ENCODE peak calls at places on chromosome 13, in six cellular contexts. B is HL-60, N is GM12878, T is sigmoid colon, Q is K562, M is endothelial cell of umbilical vein. S is an unnamed sample.
A peak's percentile ranks its signal among the peaks of the same experiment; 100 is the strongest.

GRCh38 chr13:39765801-39766463 is 110.5 kb downstream of the COG6 start:
- DNase-seq in B (no peak), N (no peak), T (peak; percentile 75), Q (no peak), M (peak; percentile 61), S (no peak)

GRCh38 chr13:60398949-60399589 is 2.0 kb downstream of the TDRD3 start:
- DNase-seq in B (no peak), N (no peak), T (no peak), Q (peak; percentile 6), M (peak; percentile 71), S (no peak)

GRCh38 chr13:30689752-30690151 is 45.6 kb upstream of the ALOX5AP start:
- DNase-seq in B (no peak), N (no peak), T (no peak), Q (no peak), M (no peak), S (no peak)

GRCh38 chr13:33728271-33729037 is 89.5 kb upstream of the RFC3 start:
- DNase-seq in B (peak; percentile 81), N (peak; percentile 96), T (peak; percentile 65), Q (no peak), M (peak; percentile 28), S (no peak)

GRCh38 chr13:51999525-51999924 is 11.7 kb downstream of the ATP7B start:
- DNase-seq in B (no peak), N (no peak), T (peak; percentile 76), Q (no peak), M (no peak), S (no peak)

GRCh38 chr13:49629947-49630346 is 1.6 kb downstream of the ARL11 start:
- DNase-seq in B (no peak), N (no peak), T (no peak), Q (no peak), M (peak; percentile 76), S (no peak)

GRCh38 chr13:59409651-59410200 is 754.0 kb downstream of the DIAPH3 start:
- DNase-seq in B (no peak), N (no peak), T (no peak), Q (no peak), M (no peak), S (no peak)

GRCh38 chr13:38662362-38662761 is 24.5 kb upstream of the FREM2 start:
- DNase-seq in B (no peak), N (no peak), T (no peak), Q (no peak), M (no peak), S (no peak)

GRCh38 chr13:51425410-51426042 is 27.3 kb downstream of the INTS6 start:
- DNase-seq in B (no peak), N (no peak), T (no peak), Q (no peak), M (no peak), S (no peak)

GRCh38 chr13:76968041-76968440 is 19.7 kb downstream of the ACOD1 start:
- DNase-seq in B (no peak), N (no peak), T (no peak), Q (no peak), M (no peak), S (no peak)

GRCh38 chr13:98239156-98240076 is 62.3 kb upstream of the RNF113B start:
- DNase-seq in B (no peak), N (no peak), T (no peak), Q (no peak), M (no peak), S (no peak)

GRCh38 chr13:25136872-25137623 is 35.0 kb downstream of the AMER2 start:
- DNase-seq in B (no peak), N (no peak), T (no peak), Q (no peak), M (no peak), S (no peak)

GRCh38 chr13:49060698-49061387 is 85.1 kb downstream of the FNDC3A start:
- DNase-seq in B (no peak), N (no peak), T (no peak), Q (no peak), M (no peak), S (no peak)

GRCh38 chr13:33109801-33110200 is 93.6 kb downstream of the KL start:
- DNase-seq in B (no peak), N (no peak), T (no peak), Q (peak; percentile 7), M (no peak), S (no peak)

GRCh38 chr13:37617162-37617561 is 18.6 kb upstream of the POSTN start:
- DNase-seq in B (no peak), N (no peak), T (no peak), Q (no peak), M (peak; percentile 59), S (no peak)

GRCh38 chr13:90696656-90697055 is 650.8 kb upstream of the MIR17HG start:
- DNase-seq in B (no peak), N (no peak), T (no peak), Q (no peak), M (no peak), S (no peak)

GRCh38 chr13:79393564-79394249 is 12.3 kb downstream of the RBM26 start:
- DNase-seq in B (peak; percentile 87), N (no peak), T (no peak), Q (no peak), M (peak; percentile 83), S (peak; percentile 84)

GRCh38 chr13:98176777-98177608 is at the start of gene RNF113B:
- DNase-seq in B (no peak), N (no peak), T (no peak), Q (no peak), M (no peak), S (no peak)

GRCh38 chr13:100797921-100798320 is 123.3 kb upstream of the TMTC4 start:
- DNase-seq in B (no peak), N (no peak), T (no peak), Q (no peak), M (no peak), S (no peak)

GRCh38 chr13:95627590-95627989 is 16.9 kb downstream of the DZIP1 start:
- DNase-seq in B (no peak), N (no peak), T (no peak), Q (no peak), M (no peak), S (no peak)

GRCh38 chr13:112341976-112342735 is 34.0 kb upstream of the SPACA7 start:
- DNase-seq in B (no peak), N (no peak), T (no peak), Q (no peak), M (no peak), S (peak; percentile 43)

GRCh38 chr13:61086052-61086451 is 329.6 kb downstream of the PCDH20 start:
- DNase-seq in B (no peak), N (no peak), T (no peak), Q (no peak), M (no peak), S (no peak)

GRCh38 chr13:34349091-34349722 is 531.3 kb downstream of the RFC3 start:
- DNase-seq in B (no peak), N (no peak), T (peak; percentile 78), Q (no peak), M (peak; percentile 81), S (no peak)

GRCh38 chr13:30713133-30713532 is 22.2 kb upstream of the ALOX5AP start:
- DNase-seq in B (peak; percentile 98), N (no peak), T (no peak), Q (no peak), M (peak; percentile 29), S (peak; percentile 84)

GRCh38 chr13:97141564-97142005 is 80.5 kb upstream of the MBNL2 start:
- DNase-seq in B (no peak), N (peak; percentile 23), T (peak; percentile 73), Q (peak; percentile 39), M (peak; percentile 87), S (no peak)
- TF ChIP-seq POLR2AphosphoS5 in B (no peak), N (no peak), T (no peak), Q (peak; percentile 28), M (peak; percentile 71), S (no peak)

GRCh38 chr13:36346222-36347083 is at the start of gene SPART:
- DNase-seq in B (peak; percentile 96), N (peak; percentile 34), T (peak; percentile 97), Q (peak; percentile 83), M (peak; percentile 93), S (peak; percentile 97)
- TF ChIP-seq POLR2AphosphoS5 in B (peak; percentile 80), N (no peak), T (peak; percentile 65), Q (peak; percentile 27), M (no peak), S (peak; percentile 81)

DNA sequence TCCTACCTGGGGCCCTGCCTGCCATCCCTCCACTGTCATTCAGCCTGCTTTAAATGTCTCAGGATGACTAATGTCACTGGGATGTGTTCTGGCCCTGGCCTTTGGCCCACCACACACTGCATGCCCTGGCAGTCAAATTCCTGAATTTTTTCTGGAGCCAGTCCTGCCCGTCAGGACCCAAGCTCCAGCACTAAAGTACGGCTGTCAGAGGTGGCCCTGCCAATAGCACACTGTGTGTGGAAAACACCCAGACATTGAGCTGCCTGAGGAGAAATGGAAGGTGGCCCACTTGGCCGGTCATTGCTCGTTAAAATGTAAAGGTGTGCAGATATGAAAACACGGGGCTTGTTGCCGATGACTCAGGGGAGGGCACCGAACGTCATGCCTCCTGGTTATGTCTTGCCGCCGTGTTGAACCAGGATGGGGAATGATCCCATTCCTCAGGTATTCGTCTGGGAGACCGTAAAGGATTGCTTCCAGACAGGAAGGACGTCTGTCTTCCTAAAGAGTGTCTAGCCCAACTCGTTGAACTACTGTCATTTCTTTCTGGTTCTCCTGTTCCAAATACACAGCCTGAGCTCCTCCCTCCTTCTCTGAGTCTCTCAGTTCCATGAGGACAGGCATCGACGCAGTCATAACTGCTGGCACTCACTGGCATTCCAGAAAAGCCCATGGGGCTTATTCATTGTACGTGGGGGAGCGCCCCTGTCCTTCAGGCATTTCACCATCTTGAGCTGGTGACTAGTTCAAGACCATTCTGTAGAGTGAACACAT is 40.6 kb downstream of the COL4A2 start:
- DNase-seq in B (no peak), N (no peak), T (no peak), Q (no peak), M (no peak), S (no peak)
- TF ChIP-seq POLR2AphosphoS5 in B (no peak), N (no peak), T (peak; percentile 32), Q (no peak), M (peak; percentile 10), S (peak; percentile 25)

GRCh38 chr13:44764334-44764733 is 188.2 kb upstream of the TSC22D1 start:
- DNase-seq in B (peak; percentile 14), N (no peak), T (no peak), Q (no peak), M (no peak), S (no peak)
- TF ChIP-seq POLR2AphosphoS5 in B (no peak), N (no peak), T (no peak), Q (no peak), M (no peak), S (peak; percentile 41)

GRCh38 chr13:102846261-102847015 is 606 bp downstream of the ERCC5 start:
- DNase-seq in B (peak; percentile 83), N (no peak), T (peak; percentile 73), Q (no peak), M (peak; percentile 62), S (peak; percentile 89)
- TF ChIP-seq POLR2AphosphoS5 in B (no peak), N (peak; percentile 72), T (no peak), Q (no peak), M (no peak), S (no peak)

GRCh38 chr13:74895042-74895811 is 586.7 kb downstream of the TBC1D4 start:
- DNase-seq in B (no peak), N (no peak), T (no peak), Q (no peak), M (no peak), S (no peak)
- TF ChIP-seq POLR2AphosphoS5 in B (no peak), N (no peak), T (no peak), Q (no peak), M (no peak), S (no peak)

GRCh38 chr13:41456768-41457588 is at the start of gene RGCC:
- DNase-seq in B (peak; percentile 75), N (no peak), T (peak; percentile 82), Q (peak; percentile 82), M (peak; percentile 74), S (peak; percentile 93)
- TF ChIP-seq POLR2AphosphoS5 in B (no peak), N (no peak), T (peak; percentile 75), Q (no peak), M (peak; percentile 67), S (peak; percentile 80)

GRCh38 chr13:105920375-105920774 is 615.1 kb downstream of the EFNB2 start:
- DNase-seq in B (no peak), N (no peak), T (no peak), Q (no peak), M (peak; percentile 15), S (no peak)
- TF ChIP-seq POLR2AphosphoS5 in B (no peak), N (no peak), T (no peak), Q (no peak), M (no peak), S (no peak)

S was measured in spleen.